ENCODE peak calls at places on chromosomes 7 and 10, in six cellular contexts. One of them, this sample, is unnamed.

GRCh38 chr10:78712147-78712546 is 356.6 kb upstream of the ZMIZ1 start:
- DNase-seq in Panc1: no peak
- DNase-seq in neuronal stem cell: no peak
- DNase-seq in cardiac muscle cell: no peak
- DNase-seq in hepatocyte: no peak
- DNase-seq in right cardiac atrium: peak
- DNase-seq in this sample: no peak

GRCh38 chr7:66847879-66848810 is 72.9 kb upstream of the TMEM248 start:
- DNase-seq in cardiac muscle cell: peak
- DNase-seq in Panc1: no peak
- DNase-seq in right cardiac atrium: no peak
- DNase-seq in hepatocyte: peak
- DNase-seq in neuronal stem cell: no peak
- DNase-seq in this sample: no peak

GRCh38 chr7:33039257-33039904 is 23.2 kb downstream of the NT5C3A start:
- DNase-seq in hepatocyte: no peak
- DNase-seq in neuronal stem cell: no peak
- DNase-seq in cardiac muscle cell: peak
- DNase-seq in right cardiac atrium: no peak
- DNase-seq in Panc1: no peak
- DNase-seq in this sample: no peak

GRCh38 chr7:99028261-99028971 is 115.5 kb downstream of the SMURF1 start:
- DNase-seq in hepatocyte: no peak
- DNase-seq in right cardiac atrium: no peak
- DNase-seq in neuronal stem cell: no peak
- DNase-seq in cardiac muscle cell: no peak
- DNase-seq in Panc1: no peak
- DNase-seq in this sample: no peak

GRCh38 chr10:100518761-100519241 is 860 bp downstream of the SEC31B start:
- DNase-seq in cardiac muscle cell: peak
- DNase-seq in hepatocyte: peak
- DNase-seq in Panc1: peak
- DNase-seq in neuronal stem cell: peak
- DNase-seq in right cardiac atrium: peak
- DNase-seq in this sample: no peak

GRCh38 chr10:72796042-72796441 is 97.5 kb upstream of the OIT3 start:
- DNase-seq in cardiac muscle cell: peak
- DNase-seq in right cardiac atrium: no peak
- DNase-seq in hepatocyte: no peak
- DNase-seq in Panc1: no peak
- DNase-seq in neuronal stem cell: no peak
- DNase-seq in this sample: no peak

GRCh38 chr7:130397472-130397871 is 17.2 kb downstream of the CPA1 start:
- DNase-seq in neuronal stem cell: no peak
- DNase-seq in Panc1: no peak
- DNase-seq in right cardiac atrium: no peak
- DNase-seq in hepatocyte: no peak
- DNase-seq in cardiac muscle cell: no peak
- DNase-seq in this sample: no peak

GRCh38 chr7:36286241-36286640 is 103.4 kb upstream of the ANLN start:
- DNase-seq in cardiac muscle cell: no peak
- DNase-seq in neuronal stem cell: no peak
- DNase-seq in Panc1: no peak
- DNase-seq in hepatocyte: no peak
- DNase-seq in right cardiac atrium: no peak
- DNase-seq in this sample: no peak

GRCh38 chr7:103870664-103871063 is 118.8 kb downstream of the RELN start:
- DNase-seq in cardiac muscle cell: no peak
- DNase-seq in right cardiac atrium: no peak
- DNase-seq in Panc1: no peak
- DNase-seq in hepatocyte: no peak
- DNase-seq in neuronal stem cell: no peak
- DNase-seq in this sample: no peak

GRCh38 chr10:44830022-44830421 is 81.1 kb upstream of the TMEM72 start:
- DNase-seq in neuronal stem cell: no peak
- DNase-seq in cardiac muscle cell: peak
- DNase-seq in hepatocyte: no peak
- DNase-seq in right cardiac atrium: no peak
- DNase-seq in Panc1: no peak
- DNase-seq in this sample: no peak

GRCh38 chr10:16384064-16384463 is 52.7 kb upstream of the PTER start:
- DNase-seq in neuronal stem cell: no peak
- DNase-seq in cardiac muscle cell: no peak
- DNase-seq in Panc1: no peak
- DNase-seq in hepatocyte: no peak
- DNase-seq in right cardiac atrium: peak
- DNase-seq in this sample: no peak

GRCh38 chr7:27940341-27940740 is 200.4 kb downstream of the TAX1BP1 start:
- DNase-seq in hepatocyte: no peak
- DNase-seq in cardiac muscle cell: no peak
- DNase-seq in right cardiac atrium: no peak
- DNase-seq in Panc1: no peak
- DNase-seq in neuronal stem cell: no peak
- DNase-seq in this sample: no peak

GRCh38 chr10:71424496-71425194 is 27.9 kb downstream of the CDH23 start:
- DNase-seq in hepatocyte: no peak
- DNase-seq in Panc1: no peak
- DNase-seq in right cardiac atrium: no peak
- DNase-seq in neuronal stem cell: no peak
- DNase-seq in cardiac muscle cell: no peak
- DNase-seq in this sample: no peak

GRCh38 chr7:93053946-93054943 is 63.5 kb downstream of the SAMD9 start:
- DNase-seq in cardiac muscle cell: no peak
- DNase-seq in right cardiac atrium: no peak
- DNase-seq in neuronal stem cell: no peak
- DNase-seq in hepatocyte: no peak
- DNase-seq in Panc1: no peak
- DNase-seq in this sample: no peak

GRCh38 chr10:114401195-114401741 is 3.0 kb downstream of the AFAP1L2 start:
- DNase-seq in cardiac muscle cell: peak
- DNase-seq in neuronal stem cell: no peak
- DNase-seq in hepatocyte: no peak
- DNase-seq in Panc1: no peak
- DNase-seq in right cardiac atrium: peak
- DNase-seq in this sample: peak

GRCh38 chr7:53350241-53350640 is 314.8 kb downstream of the POM121L12 start:
- DNase-seq in cardiac muscle cell: no peak
- DNase-seq in Panc1: no peak
- DNase-seq in hepatocyte: peak
- DNase-seq in right cardiac atrium: peak
- DNase-seq in neuronal stem cell: peak
- DNase-seq in this sample: no peak

GRCh38 chr7:51251292-51251691 is 65.3 kb downstream of the COBL start:
- DNase-seq in Panc1: no peak
- DNase-seq in right cardiac atrium: no peak
- DNase-seq in neuronal stem cell: no peak
- DNase-seq in cardiac muscle cell: no peak
- DNase-seq in hepatocyte: no peak
- DNase-seq in this sample: no peak
- H3K27ac ChIP-seq in Panc1: no peak
- H3K27ac ChIP-seq in right cardiac atrium: no peak
- H3K27ac ChIP-seq in neuronal stem cell: no peak
- H3K27ac ChIP-seq in cardiac muscle cell: no peak
- H3K27ac ChIP-seq in hepatocyte: peak
- H3K27ac ChIP-seq in this sample: peak

DNA sequence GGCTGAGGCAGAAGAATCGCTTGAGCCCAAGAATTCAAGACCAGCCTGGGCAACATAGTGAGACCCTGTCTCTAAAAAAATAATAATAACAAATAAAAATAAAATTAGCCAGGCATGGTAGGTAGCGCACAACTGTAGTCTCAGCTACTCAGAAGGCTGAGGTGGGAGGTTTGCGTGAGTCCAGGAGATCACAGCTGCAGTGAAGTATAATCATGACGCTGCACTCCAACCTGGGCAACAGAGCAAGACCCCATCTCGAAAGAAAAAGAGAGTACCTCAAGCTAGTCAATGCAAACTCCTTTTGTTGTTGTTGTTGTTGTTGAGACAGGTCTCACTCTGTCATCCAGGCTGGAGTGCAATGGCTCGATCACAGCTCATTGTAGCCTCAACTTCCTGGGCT is 34.0 kb upstream of the NFE2L3 start:
- DNase-seq in right cardiac atrium: no peak
- DNase-seq in neuronal stem cell: no peak
- DNase-seq in cardiac muscle cell: no peak
- DNase-seq in hepatocyte: no peak
- DNase-seq in Panc1: no peak
- DNase-seq in this sample: no peak
- H3K27ac ChIP-seq in right cardiac atrium: no peak
- H3K27ac ChIP-seq in neuronal stem cell: no peak
- H3K27ac ChIP-seq in cardiac muscle cell: no peak
- H3K27ac ChIP-seq in hepatocyte: no peak
- H3K27ac ChIP-seq in Panc1: no peak
- H3K27ac ChIP-seq in this sample: no peak

DNA sequence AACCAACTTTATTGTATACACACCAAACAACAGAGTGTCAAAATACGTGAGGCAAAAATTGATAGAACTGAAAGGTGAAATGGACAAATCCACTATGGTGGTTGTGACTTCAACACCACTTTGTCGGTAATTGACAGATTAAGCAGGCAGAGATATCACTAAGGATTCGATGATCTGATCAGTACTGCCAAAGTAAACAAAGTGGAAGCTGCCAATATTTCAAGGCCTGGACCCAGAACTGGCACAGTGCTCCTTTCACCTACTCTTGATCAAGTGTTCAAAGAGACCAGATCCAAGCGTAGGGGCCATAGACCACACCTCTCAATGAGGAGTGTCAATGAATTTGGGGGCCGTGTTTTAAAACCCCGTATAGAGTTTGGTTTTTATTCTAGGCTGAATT is 167.0 kb downstream of the CDK14 start:
- DNase-seq in cardiac muscle cell: no peak
- DNase-seq in neuronal stem cell: no peak
- DNase-seq in hepatocyte: no peak
- DNase-seq in Panc1: no peak
- DNase-seq in right cardiac atrium: no peak
- DNase-seq in this sample: no peak
- H3K27ac ChIP-seq in cardiac muscle cell: no peak
- H3K27ac ChIP-seq in neuronal stem cell: no peak
- H3K27ac ChIP-seq in hepatocyte: no peak
- H3K27ac ChIP-seq in Panc1: no peak
- H3K27ac ChIP-seq in right cardiac atrium: no peak
- H3K27ac ChIP-seq in this sample: no peak

DNA sequence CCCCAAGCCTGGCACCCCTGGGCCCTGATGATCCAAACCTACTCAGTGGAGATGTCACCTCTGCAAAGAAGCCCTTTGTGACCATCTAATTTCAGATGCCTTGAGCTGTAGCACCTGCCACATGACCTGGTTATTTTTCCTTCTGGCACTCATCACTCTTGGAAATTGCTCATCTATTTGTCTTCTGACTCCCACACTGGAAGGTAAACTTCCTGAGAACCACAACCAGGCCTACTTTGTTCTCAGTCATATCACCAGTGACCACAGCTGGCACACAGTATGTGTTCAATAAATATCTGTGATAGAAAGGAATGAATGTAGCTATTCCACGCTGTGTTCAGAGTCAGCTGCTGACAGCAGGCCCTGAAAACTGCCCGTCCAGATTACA is 97.1 kb downstream of the SH3PXD2A start:
- DNase-seq in hepatocyte: no peak
- DNase-seq in neuronal stem cell: no peak
- DNase-seq in cardiac muscle cell: no peak
- DNase-seq in Panc1: peak
- DNase-seq in right cardiac atrium: no peak
- DNase-seq in this sample: peak
- H3K27ac ChIP-seq in hepatocyte: peak
- H3K27ac ChIP-seq in neuronal stem cell: no peak
- H3K27ac ChIP-seq in cardiac muscle cell: peak
- H3K27ac ChIP-seq in Panc1: peak
- H3K27ac ChIP-seq in right cardiac atrium: peak
- H3K27ac ChIP-seq in this sample: peak

This sample was measured in psoas muscle.